ENCODE peak calls at places on chromosome 17, in seven cellular contexts. W is H9, I is neuronal stem cell, V is mesenchymal stem cell, B is IMR-90, F is H1, J is trophoblast cell. D is an unnamed sample.

GRCh38 chr17:11618861-11619566 is 20.7 kb downstream of the DNAH9 start:
- DNase-seq in W (no peak), I (no peak), V (no peak), B (no peak), F (no peak), J (no peak), D (no peak)

GRCh38 chr17:47789611-47790520 is 31.7 kb downstream of the OSBPL7 start:
- DNase-seq in W (peak; percentile 84), I (peak; percentile 44), V (peak; percentile 60), B (peak; percentile 38), F (peak; percentile 31), J (peak; percentile 52), D (peak; percentile 65)

GRCh38 chr17:177762-178161 is 3.7 kb downstream of the DOC2B start:
- DNase-seq in W (no peak), I (no peak), V (no peak), B (no peak), F (no peak), J (no peak), D (no peak)

GRCh38 chr17:15490634-15491261 is 23.3 kb upstream of the CDRT4 start:
- DNase-seq in W (peak; percentile 94), I (peak; percentile 26), V (peak; percentile 93), B (peak; percentile 76), F (peak; percentile 44), J (peak; percentile 74), D (peak; percentile 99)

GRCh38 chr17:14499976-14500375 is 199.1 kb downstream of the HS3ST3B1 start:
- DNase-seq in W (no peak), I (no peak), V (no peak), B (no peak), F (no peak), J (no peak), D (peak; percentile 13)

GRCh38 chr17:3965123-3965800 is 1.0 kb upstream of the ATP2A3 start:
- DNase-seq in W (peak; percentile 92), I (peak; percentile 48), V (peak; percentile 50), B (no peak), F (no peak), J (peak; percentile 48), D (peak; percentile 90)

GRCh38 chr17:35588196-35588920 is 1.2 kb downstream of the AP2B1 start:
- DNase-seq in W (no peak), I (no peak), V (peak; percentile 70), B (peak; percentile 79), F (no peak), J (peak; percentile 94), D (peak; percentile 88)

GRCh38 chr17:82699551-82699950 is 1.1 kb upstream of the RAB40B start:
- DNase-seq in W (no peak), I (no peak), V (no peak), B (no peak), F (no peak), J (no peak), D (no peak)

GRCh38 chr17:57551321-57552079 is 193.6 kb downstream of the CCDC182 start:
- DNase-seq in W (no peak), I (no peak), V (no peak), B (no peak), F (no peak), J (no peak), D (no peak)

GRCh38 chr17:30093463-30094147 is 23.0 kb upstream of the NSRP1 start:
- DNase-seq in W (peak; percentile 81), I (peak; percentile 84), V (peak; percentile 70), B (peak; percentile 58), F (no peak), J (peak; percentile 85), D (peak; percentile 82)

GRCh38 chr17:79915850-79916430 is 76.7 kb upstream of the CBX4 start:
- DNase-seq in W (peak; percentile 92), I (no peak), V (peak; percentile 34), B (peak; percentile 28), F (peak; percentile 64), J (peak; percentile 91), D (peak; percentile 70)

GRCh38 chr17:49995055-49995738 is at the start of gene DLX3:
- DNase-seq in W (peak; percentile 97), I (peak; percentile 78), V (peak; percentile 76), B (peak; percentile 62), F (peak; percentile 65), J (peak; percentile 96), D (peak; percentile 92)

GRCh38 chr17:55567240-55568216 is 56.3 kb upstream of the SMIM36 start:
- DNase-seq in W (no peak), I (no peak), V (no peak), B (no peak), F (no peak), J (no peak), D (no peak)

GRCh38 chr17:67833134-67833533 is 7.8 kb downstream of the BPTF start:
- DNase-seq in W (no peak), I (no peak), V (no peak), B (no peak), F (no peak), J (no peak), D (no peak)

GRCh38 chr17:3556239-3556904 is 1.2 kb downstream of the TRPV3 start:
- DNase-seq in W (peak; percentile 26), I (no peak), V (no peak), B (no peak), F (no peak), J (no peak), D (no peak)

GRCh38 chr17:50697663-50698272 is 9.9 kb downstream of the ANKRD40 start:
- DNase-seq in W (no peak), I (no peak), V (no peak), B (no peak), F (no peak), J (no peak), D (no peak)

GRCh38 chr17:8105957-8106398 is 12.3 kb downstream of the ALOXE3 start:
- DNase-seq in W (no peak), I (no peak), V (no peak), B (no peak), F (no peak), J (no peak), D (peak; percentile 37)

GRCh38 chr17:58319181-58320162 is 9.1 kb downstream of the TSPOAP1 start:
- DNase-seq in W (no peak), I (no peak), V (no peak), B (no peak), F (no peak), J (no peak), D (no peak)

GRCh38 chr17:69179227-69179952 is 37.7 kb upstream of the ABCA6 start:
- DNase-seq in W (no peak), I (no peak), V (peak; percentile 6), B (peak; percentile 50), F (no peak), J (peak; percentile 17), D (peak; percentile 11)

DNA sequence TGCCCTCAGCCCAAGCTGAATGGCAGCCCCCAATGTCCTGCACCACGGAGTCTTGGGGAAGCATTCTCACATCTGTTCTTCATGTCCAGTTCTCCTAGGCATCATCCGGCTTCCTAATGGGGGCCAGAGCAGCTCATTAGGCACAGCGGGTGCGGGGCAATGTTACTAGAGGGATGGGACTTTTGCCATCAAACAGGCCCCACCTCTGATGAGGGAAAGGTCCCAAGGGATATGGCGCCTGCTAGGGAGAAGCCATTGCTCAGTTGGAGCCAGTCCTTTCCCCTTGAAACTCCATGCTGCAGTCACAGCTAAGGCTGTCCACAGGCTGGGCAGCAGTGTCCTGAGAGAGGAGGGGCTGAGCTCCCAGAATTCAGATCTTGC is 1.7 kb upstream of the DPH1 start:
- DNase-seq in W (no peak), I (no peak), V (no peak), B (no peak), F (no peak), J (no peak), D (no peak)
- H3K18ac ChIP-seq in W (no peak overlapping the region), I (peak overlapping the region; percentile 32), V (no peak overlapping the region), B (no peak overlapping the region), F (no peak overlapping the region), J (no peak overlapping the region), D (no peak overlapping the region)

DNA sequence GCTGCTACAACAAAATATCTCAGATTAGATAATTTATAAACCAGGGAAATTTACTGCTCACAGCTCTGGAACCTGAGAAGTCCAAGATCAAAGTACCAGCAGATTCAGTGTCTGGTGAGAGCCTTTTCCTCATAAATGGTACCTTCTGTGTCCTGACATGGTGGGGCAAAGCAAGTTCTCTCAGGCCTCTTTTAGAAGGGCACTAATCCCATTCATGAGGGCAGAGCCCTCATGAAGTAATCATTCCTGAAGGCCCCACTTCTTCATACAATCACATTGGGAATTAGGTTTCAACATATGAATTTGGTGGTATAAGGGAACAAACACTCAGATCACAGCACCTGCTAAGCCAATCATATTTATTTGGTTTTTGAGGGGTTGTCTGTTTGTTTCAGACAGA is 27.9 kb downstream of the USP32 start:
- DNase-seq in W (no peak), I (no peak), V (no peak), B (no peak), F (no peak), J (no peak), D (no peak)
- H3K18ac ChIP-seq in W (no peak overlapping the region), I (no peak overlapping the region), V (no peak overlapping the region), B (peak overlapping the region; percentile 67), F (no peak overlapping the region), J (no peak overlapping the region), D (no peak overlapping the region)

DNA sequence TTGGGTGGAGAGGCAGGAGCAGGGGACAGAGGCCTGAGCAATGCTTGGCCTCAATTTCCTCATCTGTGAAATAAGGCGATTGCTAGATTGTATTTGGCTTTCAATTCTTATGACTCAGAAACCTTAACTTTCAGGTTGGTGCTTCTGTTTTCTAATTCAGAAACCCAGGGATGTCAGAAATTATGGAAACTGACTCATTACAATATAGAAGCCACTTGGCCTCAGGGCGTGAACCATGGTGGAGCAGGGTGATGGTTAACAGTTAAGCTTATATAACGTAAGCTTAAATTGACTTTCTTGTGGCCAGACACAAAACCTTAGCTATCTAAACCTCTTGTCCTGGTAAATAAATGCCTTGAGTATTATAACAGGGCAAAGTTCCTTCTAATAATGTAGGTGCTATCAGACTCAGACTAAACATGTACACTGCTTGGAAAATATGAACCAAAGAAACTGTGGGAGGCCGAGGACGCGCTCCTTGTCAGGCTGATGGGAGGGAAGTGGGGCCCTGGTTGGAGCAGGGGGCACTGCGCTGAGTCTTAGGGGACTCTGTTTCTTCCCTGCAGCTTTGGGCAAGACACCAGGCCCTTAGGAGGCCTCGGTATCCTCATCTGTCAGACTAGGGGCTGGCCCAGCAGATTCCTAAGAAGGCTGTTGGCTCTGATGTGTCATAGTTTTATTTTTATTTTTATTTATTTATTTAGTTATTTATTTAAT is 17.2 kb upstream of the SREBF1 start:
- DNase-seq in W (no peak), I (no peak), V (no peak), B (no peak), F (no peak), J (no peak), D (no peak)
- H3K18ac ChIP-seq in W (no peak overlapping the region), I (no peak overlapping the region), V (no peak overlapping the region), B (no peak overlapping the region), F (no peak overlapping the region), J (no peak overlapping the region), D (no peak overlapping the region)

GRCh38 chr17:10226930-10227695 is 28.7 kb upstream of the GAS7 start:
- DNase-seq in W (peak; percentile 90), I (peak; percentile 37), V (peak; percentile 43), B (peak; percentile 22), F (peak; percentile 46), J (peak; percentile 78), D (peak; percentile 80)
- H3K18ac ChIP-seq in W (no peak overlapping the region), I (peak overlapping the region; percentile 11), V (no peak overlapping the region), B (no peak overlapping the region), F (no peak overlapping the region), J (no peak overlapping the region), D (no peak overlapping the region)

D was measured in mesendoderm.